ENCODE peak calls at places on chromosomes 5 and 9, in ten cellular contexts. S is NCI-H1092; M is body of pancreas; X is CD8-positive, alpha-beta T cell; T is T-helper 2 cell; H is KBM-7; F is activated naive CD8-positive, alpha-beta T cell treated with anti-CD3 and anti-CD28 coated beads, Interleukin-2, amount 50 U/mL, for 24 hours; D is pancreas; Z is AG08395; A is SW 1271. W is an unnamed sample.

GRCh38 chr5:132688536-132689409 is 15.0 kb downstream of the IL4 start:
- DNase-seq in S (no peak), M (no peak), X (no peak), T (no peak), H (peak), F (no peak), D (no peak), Z (no peak), A (no peak), W (no peak)

GRCh38 chr9:34957492-34958410 is at the start of gene PHF24:
- DNase-seq in S (no peak), M (peak), X (peak), T (no peak), H (no peak), F (peak), D (peak), Z (peak), A (no peak), W (no peak)

GRCh38 chr9:120742951-120743416 is 28.7 kb upstream of the MEGF9 start:
- DNase-seq in S (no peak), M (no peak), X (no peak), T (no peak), H (peak), F (no peak), D (no peak), Z (peak), A (peak), W (peak)

GRCh38 chr9:15975101-15975778 is 422.4 kb downstream of the CCDC171 start:
- DNase-seq in S (no peak), M (no peak), X (no peak), T (no peak), H (no peak), F (no peak), D (no peak), Z (no peak), A (no peak), W (no peak)

GRCh38 chr5:38867071-38867790 is 21.4 kb downstream of the OSMR start:
- DNase-seq in S (no peak), M (no peak), X (no peak), T (no peak), H (no peak), F (no peak), D (no peak), Z (no peak), A (no peak), W (no peak)

GRCh38 chr5:56110646-56111403 is 116.1 kb upstream of the IL6ST start:
- DNase-seq in S (no peak), M (no peak), X (no peak), T (no peak), H (no peak), F (no peak), D (no peak), Z (peak), A (peak), W (no peak)

GRCh38 chr5:141465351-141465750 is 10.4 kb upstream of the PCDHGC3 start:
- DNase-seq in S (no peak), M (no peak), X (no peak), T (no peak), H (no peak), F (no peak), D (no peak), Z (no peak), A (no peak), W (no peak)

GRCh38 chr5:147880461-147880860 is 1.9 kb downstream of the SCGB3A2 start:
- DNase-seq in S (no peak), M (no peak), X (no peak), T (no peak), H (no peak), F (no peak), D (no peak), Z (no peak), A (no peak), W (no peak)

W was measured in LNCaP clone FGC.